ENCODE peak calls at places on chromosomes 11 and 22, in four cellular contexts. I is SK-N-SH, S is transverse colon, M is endothelial cell of umbilical vein. G is an unnamed sample.
A peak's percentile ranks its signal among the peaks of the same experiment; 100 is the strongest.

GRCh38 chr11:120186799-120187591 is 23.8 kb upstream of the OAF start:
- DNase-seq in S (peak; percentile 73), M (no peak), I (peak; percentile 64), G (no peak)

GRCh38 chr22:36065775-36066544 is 37.3 kb upstream of the RBFOX2 start:
- DNase-seq in S (peak; percentile 87), I (peak; percentile 91), M (peak; percentile 95), G (peak; percentile 95)

GRCh38 chr11:8593935-8594909 is at the start of gene STK33:
- DNase-seq in I (peak; percentile 85), M (no peak), S (peak; percentile 63), G (no peak)

GRCh38 chr11:3192511-3193372 is 25.9 kb downstream of the MRGPRG start:
- DNase-seq in M (no peak), I (no peak), S (peak; percentile 4), G (no peak)

GRCh38 chr11:133945087-133945974 is 11.4 kb downstream of the IGSF9B start:
- DNase-seq in I (peak; percentile 78), S (no peak), M (no peak), G (no peak)

GRCh38 chr11:35334385-35335090 is 84.8 kb downstream of the SLC1A2 start:
- DNase-seq in M (no peak), S (no peak), I (no peak), G (no peak)

GRCh38 chr11:68012843-68013610 is 2.9 kb downstream of the ALDH3B1 start:
- DNase-seq in S (no peak), M (no peak), I (no peak), G (no peak)

GRCh38 chr11:69339041-69339733 is 45.2 kb downstream of the MYEOV start:
- DNase-seq in S (no peak), I (no peak), M (no peak), G (peak; percentile 72)

GRCh38 chr22:35037089-35037488 is 28.9 kb upstream of the ISX start:
- DNase-seq in I (no peak), S (no peak), M (no peak), G (no peak)

GRCh38 chr22:28710112-28710888 is 30.7 kb upstream of the TTC28 start:
- DNase-seq in I (peak; percentile 42), M (peak; percentile 82), S (no peak), G (no peak)

GRCh38 chr11:112219476-112220232 is 6.6 kb upstream of the PTS start:
- DNase-seq in S (peak; percentile 20), M (peak; percentile 80), I (peak; percentile 72), G (no peak)

GRCh38 chr22:40654522-40655167 is 18.1 kb upstream of the MRTFA start:
- DNase-seq in S (peak; percentile 37), I (peak; percentile 64), M (peak; percentile 60), G (no peak)

GRCh38 chr11:3989251-3989650 is 105.3 kb upstream of the RRM1 start:
- DNase-seq in M (no peak), S (no peak), I (no peak), G (no peak)

GRCh38 chr11:36306888-36307287 is 10.8 kb downstream of the PRR5L start:
- DNase-seq in M (no peak), I (peak; percentile 37), S (no peak), G (peak; percentile 55)

GRCh38 chr11:68840661-68841653 is 759 bp downstream of the CPT1A start:
- DNase-seq in M (peak; percentile 51), I (peak; percentile 79), S (peak; percentile 82), G (no peak)

GRCh38 chr11:1120532-1121342 is 37.0 kb upstream of the MUC5AC start:
- DNase-seq in S (peak; percentile 4), M (no peak), I (peak; percentile 23), G (no peak)

GRCh38 chr11:89545701-89546100 is 54.5 kb upstream of the NOX4 start:
- DNase-seq in S (no peak), I (no peak), M (no peak), G (no peak)

GRCh38 chr11:35930466-35930865 is 13.4 kb upstream of the LDLRAD3 start:
- DNase-seq in I (no peak), M (no peak), S (no peak), G (no peak)

GRCh38 chr11:58030653-58031052 is at the start of gene OR6Q1:
- DNase-seq in M (no peak), I (no peak), S (no peak), G (no peak)

GRCh38 chr11:76172583-76172982 is 33.7 kb downstream of the WNT11 start:
- DNase-seq in M (no peak), I (peak; percentile 63), S (no peak), G (no peak)

GRCh38 chr11:86785576-86785975 is 14.8 kb upstream of the PRSS23 start:
- DNase-seq in M (no peak), I (no peak), S (no peak), G (no peak)

GRCh38 chr11:8906629-8907028 is 4.4 kb upstream of the AKIP1 start:
- DNase-seq in S (no peak), M (peak; percentile 71), I (no peak), G (no peak)

GRCh38 chr11:121608545-121609098 is 155.9 kb upstream of the SORL1-AS1 start:
- DNase-seq in I (no peak), S (no peak), M (no peak), G (no peak)

GRCh38 chr11:128588086-128588485 is 728 bp upstream of the ETS1 start:
- DNase-seq in M (no peak), S (no peak), I (no peak), G (no peak)

GRCh38 chr11:128592454-128592853 is 5.1 kb upstream of the ETS1 start:
- DNase-seq in M (peak; percentile 14), I (no peak), S (no peak), G (no peak)

GRCh38 chr11:128593281-128593680 is 5.9 kb upstream of the ETS1 start:
- DNase-seq in M (no peak), I (no peak), S (no peak), G (no peak)

GRCh38 chr11:128589998-128590397 is 2.6 kb upstream of the ETS1 start:
- DNase-seq in I (no peak), M (no peak), S (no peak), G (no peak)

GRCh38 chr11:128590587-128590986 is 3.2 kb upstream of the ETS1 start:
- DNase-seq in M (no peak), S (no peak), I (no peak), G (no peak)
- TF ChIP-seq POLR2AphosphoS5 in M (no peak), S (no peak), I (no peak), G (no peak)

GRCh38 chr11:45089845-45090499 is 56.5 kb upstream of the PRDM11 start:
- DNase-seq in S (no peak), M (no peak), I (no peak), G (no peak)

GRCh38 chr11:45092901-45093760 is 53.3 kb upstream of the PRDM11 start:
- DNase-seq in I (no peak), M (no peak), S (no peak), G (no peak)

GRCh38 chr11:45091563-45092392 is 54.7 kb upstream of the PRDM11 start:
- DNase-seq in M (peak; percentile 13), I (no peak), S (no peak), G (no peak)

GRCh38 chr11:45089251-45089650 is 57.2 kb upstream of the PRDM11 start:
- DNase-seq in S (peak; percentile 59), M (peak; percentile 14), I (no peak), G (peak; percentile 97)

DNA sequence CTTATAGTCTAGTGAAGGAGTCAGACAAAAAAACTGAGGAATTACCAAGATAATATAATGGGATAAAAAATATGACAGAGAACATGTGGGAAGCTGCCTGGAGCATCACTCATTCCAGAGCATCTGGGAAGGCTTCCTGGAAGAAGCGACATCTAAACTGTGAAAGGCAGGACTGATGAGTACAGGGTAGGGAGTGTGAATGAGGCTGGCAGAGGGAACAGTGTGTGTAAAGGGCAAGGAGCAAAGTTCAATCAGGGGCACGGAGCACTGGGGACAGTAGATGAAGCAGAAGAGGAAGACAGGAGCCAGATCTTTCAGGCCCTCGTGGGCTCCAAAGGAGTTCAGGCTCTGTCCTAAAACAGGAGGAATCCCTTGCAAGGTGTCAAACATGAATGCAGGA is 55.8 kb upstream of the PRDM11 start:
- DNase-seq in M (no peak), S (no peak), I (no peak), G (no peak)
- TF ChIP-seq POLR2AphosphoS5 in M (no peak), S (no peak), I (no peak), G (no peak)

DNA sequence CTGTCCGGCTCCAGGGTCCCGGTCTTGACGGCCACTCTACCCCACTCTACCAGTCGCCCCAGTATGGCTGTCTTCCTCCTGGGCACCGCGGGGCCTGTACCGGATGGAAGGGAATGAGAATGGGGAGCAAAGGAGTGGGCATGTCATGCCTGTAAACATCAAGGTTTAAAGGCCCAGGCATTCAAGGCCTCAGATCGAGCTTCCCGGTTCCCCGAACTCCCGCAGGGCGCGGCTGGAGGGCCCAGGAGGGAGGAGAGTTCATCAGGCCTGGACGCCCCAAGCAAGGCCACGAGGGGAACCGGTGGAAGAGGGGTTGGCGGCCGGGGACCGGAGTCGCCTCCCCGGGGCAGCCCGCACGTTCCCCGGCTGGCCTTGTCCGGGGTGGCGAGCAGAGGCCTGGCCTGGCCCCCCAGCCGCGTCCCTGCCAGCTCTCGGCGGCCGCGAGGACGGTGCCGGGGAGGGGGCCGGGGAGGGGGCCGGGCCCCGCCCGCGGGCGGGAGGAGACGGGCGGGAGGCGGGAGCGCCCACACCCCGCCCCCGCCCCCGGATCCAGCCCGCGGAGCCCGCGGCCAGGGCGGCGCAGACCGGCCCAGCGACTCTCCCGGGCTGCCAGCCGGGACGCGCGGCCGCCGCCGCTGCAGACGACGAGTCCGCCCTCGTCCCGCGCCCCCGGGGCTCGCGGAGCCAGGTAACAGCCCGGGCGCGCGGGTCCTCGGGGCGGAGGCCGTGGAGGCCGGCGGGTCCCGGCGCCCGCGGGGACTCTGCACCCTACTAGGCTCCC is at the start of gene CDC42EP1:
- DNase-seq in I (peak; percentile 79), S (peak; percentile 75), M (peak; percentile 55), G (no peak)
- TF ChIP-seq POLR2AphosphoS5 in I (peak; percentile 55), S (no peak), M (peak; percentile 96), G (peak; percentile 11)

GRCh38 chr11:123799438-123799837 is 6.7 kb downstream of the OR6M1 start:
- DNase-seq in I (no peak), M (no peak), S (no peak), G (no peak)
- TF ChIP-seq POLR2AphosphoS5 in I (no peak), M (no peak), S (no peak), G (no peak)

GRCh38 chr11:2138436-2139117 is 612 bp downstream of the IGF2 start:
- DNase-seq in M (no peak), S (no peak), I (no peak), G (no peak)
- TF ChIP-seq POLR2AphosphoS5 in M (no peak), S (no peak), I (no peak), G (no peak)

G was measured in esophagus muscularis mucosa.